ENCODE peak calls at places on chromosomes 16 and 17, in four cellular contexts. J, L, G and E are unnamed samples.

GRCh38 chr16:26981266-26981938 is 85.3 kb upstream of the C16orf82 start:
- DNase-seq in J (no peak), L (no peak), G (peak), E (no peak)

GRCh38 chr16:87409781-87410180 is 17.6 kb downstream of the MAP1LC3B start:
- DNase-seq in J (no peak), L (no peak), G (no peak), E (no peak)

GRCh38 chr16:88454315-88455057 is 1.4 kb downstream of the ZFPM1 start:
- DNase-seq in J (no peak), L (peak), G (no peak), E (no peak)

GRCh38 chr16:77070683-77071082 is 120.3 kb upstream of the MON1B start:
- DNase-seq in J (no peak), L (no peak), G (no peak), E (no peak)

GRCh38 chr16:11913425-11914079 is 2.2 kb downstream of the GSPT1 start:
- DNase-seq in J (no peak), L (peak), G (peak), E (no peak)

GRCh38 chr17:42456223-42457106 is 2.2 kb upstream of the ATP6V0A1 start:
- DNase-seq in J (peak), L (no peak), G (peak), E (no peak)

GRCh38 chr17:27743288-27743885 is 56.9 kb downstream of the NOS2 start:
- DNase-seq in J (no peak), L (no peak), G (no peak), E (no peak)

GRCh38 chr17:74180336-74180735 is 23.1 kb upstream of the RPL38 start:
- DNase-seq in J (no peak), L (no peak), G (no peak), E (no peak)

GRCh38 chr16:24088767-24089166 is 167.4 kb upstream of the CACNG3 start:
- DNase-seq in J (no peak), L (no peak), G (no peak), E (no peak)

GRCh38 chr17:81701288-81702071 is 1.7 kb upstream of the MRPL12 start:
- DNase-seq in J (no peak), L (no peak), G (no peak), E (no peak)